ENCODE peak calls at places on chromosomes 1 and 21, in seven cellular contexts. J, N, Y, K, S, B and R are unnamed samples.

GRCh38 chr21:34887729-34888568 is 161.2 kb downstream of the RUNX1 start:
- DNase-seq in J (peak), N (peak), Y (peak), K (peak), S (peak), B (peak), R (peak)

GRCh38 chr1:17881761-17882160 is 126.6 kb downstream of the ACTL8 start:
- DNase-seq in J (no peak), N (no peak), Y (peak), K (no peak), S (no peak), B (no peak), R (no peak)

GRCh38 chr1:5989731-5990271 is 2.4 kb downstream of the NPHP4 start:
- DNase-seq in J (no peak), N (no peak), Y (peak), K (no peak), S (no peak), B (no peak), R (no peak)

GRCh38 chr21:32322103-32322502 is 23.4 kb downstream of the MRAP start:
- DNase-seq in J (no peak), N (no peak), Y (no peak), K (no peak), S (no peak), B (no peak), R (no peak)

GRCh38 chr1:203517426-203517974 is 23.5 kb downstream of the OPTC start:
- DNase-seq in J (no peak), N (no peak), Y (no peak), K (no peak), S (no peak), B (no peak), R (no peak)

GRCh38 chr1:177209357-177209756 is 38.6 kb downstream of the BRINP2 start:
- DNase-seq in J (peak), N (peak), Y (peak), K (peak), S (no peak), B (no peak), R (no peak)

GRCh38 chr1:71047635-71048607 is at the start of gene PTGER3:
- DNase-seq in J (peak), N (peak), Y (peak), K (peak), S (peak), B (peak), R (peak)

GRCh38 chr1:35298464-35298863 is 30.0 kb downstream of the ZMYM4 start:
- DNase-seq in J (peak), N (peak), Y (no peak), K (no peak), S (no peak), B (peak), R (no peak)

GRCh38 chr1:185916866-185917265 is 182.7 kb downstream of the HMCN1 start:
- DNase-seq in J (no peak), N (no peak), Y (no peak), K (no peak), S (no peak), B (no peak), R (no peak)

GRCh38 chr1:226820935-226821718 is 49.3 kb upstream of the PSEN2 start:
- DNase-seq in J (peak), N (peak), Y (no peak), K (peak), S (no peak), B (no peak), R (no peak)

GRCh38 chr1:41682845-41683630 is 198.6 kb upstream of the EDN2 start:
- DNase-seq in J (peak), N (no peak), Y (peak), K (no peak), S (no peak), B (no peak), R (no peak)

GRCh38 chr1:65459397-65459768 is 38.9 kb downstream of the LEPR start:
- DNase-seq in J (peak), N (peak), Y (no peak), K (peak), S (no peak), B (no peak), R (no peak)

GRCh38 chr1:11132571-11133293 is 33.1 kb upstream of the EXOSC10 start:
- DNase-seq in J (no peak), N (no peak), Y (no peak), K (no peak), S (no peak), B (no peak), R (no peak)
- TF ChIP-seq CTCF in J (no peak), N (no peak), Y (no peak), K (no peak), S (no peak), B (no peak), R (no peak)

GRCh38 chr1:207050428-207050767 is 610 bp downstream of the YOD1 start:
- DNase-seq in J (no peak), N (no peak), Y (no peak), K (no peak), S (no peak), B (no peak), R (no peak)

GRCh38 chr1:207054476-207054875 is 1.4 kb downstream of the PFKFB2 start:
- DNase-seq in J (no peak), N (no peak), Y (no peak), K (no peak), S (no peak), B (no peak), R (no peak)

GRCh38 chr1:207050768-207051614 is at the start of gene YOD1:
- DNase-seq in J (peak), N (peak), Y (peak), K (peak), S (peak), B (peak), R (peak)

GRCh38 chr1:207051615-207051943 is 571 bp upstream of the YOD1 start:
- DNase-seq in J (no peak), N (no peak), Y (no peak), K (no peak), S (no peak), B (no peak), R (no peak)

DNA sequence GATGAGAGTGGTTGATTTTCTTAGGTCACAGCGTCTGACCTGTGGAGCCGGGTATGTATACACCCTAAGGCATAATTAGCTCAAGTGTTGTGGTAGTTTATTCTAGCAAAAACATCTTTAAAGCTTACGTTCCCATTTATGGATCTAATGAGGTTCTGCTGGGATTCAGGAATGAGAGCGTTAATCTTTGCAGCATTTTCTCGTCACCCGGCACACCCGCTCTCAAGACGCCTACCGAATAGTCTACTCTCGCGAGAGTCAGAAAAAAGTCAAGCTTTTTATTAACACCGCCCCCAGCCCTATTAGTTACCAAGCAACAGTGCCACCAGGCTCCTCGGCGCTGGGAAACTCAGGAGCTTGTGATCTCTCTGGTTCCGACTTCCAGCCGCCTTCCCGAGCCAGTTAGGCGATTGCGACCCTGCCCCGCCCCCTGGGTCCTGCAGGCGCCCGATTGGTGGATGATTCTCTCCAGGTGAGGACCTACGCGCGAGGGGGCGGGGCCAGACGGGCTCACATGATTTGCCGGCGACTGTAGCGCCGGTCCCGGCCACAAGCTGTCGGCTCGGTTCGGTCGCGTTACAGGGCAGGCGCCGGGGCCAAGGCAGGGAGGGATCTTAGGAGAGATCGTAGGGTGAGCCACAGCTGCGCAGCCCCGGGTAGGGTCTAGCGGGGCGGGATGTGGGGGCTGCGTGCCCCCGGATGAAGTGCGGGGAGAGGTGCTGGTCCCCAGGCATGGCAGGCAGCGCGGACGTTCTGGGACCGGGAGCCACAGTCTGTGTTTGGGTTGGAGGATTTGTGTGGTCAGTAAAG is at the start of gene PFKFB2:
- DNase-seq in J (peak), N (peak), Y (peak), K (peak), S (peak), B (peak), R (peak)
- TF ChIP-seq CTCF in J (no peak), N (no peak), Y (peak), K (peak), S (no peak), B (peak), R (peak)

DNA sequence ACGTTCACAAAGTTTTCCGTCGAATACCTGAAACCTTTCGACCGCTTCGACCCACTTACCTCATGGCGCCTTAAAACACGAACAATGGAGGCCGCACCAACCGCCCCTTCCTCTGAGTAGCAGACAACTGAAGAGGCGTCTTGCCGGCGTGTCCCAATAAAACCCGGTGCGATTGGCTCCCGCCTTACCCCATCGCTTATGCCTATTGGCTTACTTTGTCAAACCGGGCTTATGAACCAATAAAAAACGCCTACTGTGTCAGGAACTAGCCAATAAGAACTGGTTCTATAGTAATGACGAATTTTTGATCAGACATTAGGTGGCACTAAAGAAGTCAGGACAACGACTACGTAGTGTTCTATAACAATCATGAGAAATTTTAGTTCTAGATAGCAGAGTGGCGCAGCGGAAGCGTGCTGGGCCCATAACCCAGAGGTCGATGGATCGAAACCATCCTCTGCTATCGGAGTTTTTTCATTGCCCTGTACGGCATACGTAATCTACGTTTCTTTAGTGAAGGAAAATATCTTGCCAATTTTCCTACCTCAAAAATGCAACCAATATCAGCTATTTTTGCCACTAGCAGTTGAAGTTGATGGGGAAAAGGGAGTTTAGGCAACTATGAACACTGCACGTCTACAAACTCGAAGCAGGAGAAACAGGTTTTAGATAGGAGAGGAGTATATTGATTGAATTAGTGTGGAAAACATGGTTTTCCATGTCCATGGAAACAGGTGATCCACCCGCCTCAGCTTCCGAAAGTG is at the start of gene ILF2:
- DNase-seq in J (peak), N (peak), Y (peak), K (peak), S (peak), B (peak), R (peak)
- TF ChIP-seq CTCF in J (peak), N (no peak), Y (no peak), K (no peak), S (peak), B (no peak), R (no peak)

GRCh38 chr1:10031461-10031860 is 1.3 kb upstream of the UBE4B start:
- DNase-seq in J (peak), N (no peak), Y (no peak), K (no peak), S (no peak), B (no peak), R (no peak)

GRCh38 chr1:10032287-10032589 is 520 bp upstream of the UBE4B start:
- DNase-seq in J (no peak), N (no peak), Y (no peak), K (no peak), S (no peak), B (no peak), R (no peak)

GRCh38 chr1:10032590-10033358 is at the start of gene UBE4B:
- DNase-seq in J (peak), N (peak), Y (peak), K (peak), S (peak), B (peak), R (peak)

GRCh38 chr1:10033359-10033845 is 644 bp downstream of the UBE4B start:
- DNase-seq in J (peak), N (no peak), Y (no peak), K (peak), S (no peak), B (no peak), R (peak)
- TF ChIP-seq CTCF in J (peak), N (no peak), Y (no peak), K (no peak), S (no peak), B (no peak), R (no peak)

GRCh38 chr1:1858382-1859086 is 32.4 kb downstream of the GNB1 start:
- DNase-seq in J (peak), N (peak), Y (peak), K (peak), S (peak), B (peak), R (no peak)
- TF ChIP-seq CTCF in J (peak), N (peak), Y (no peak), K (peak), S (peak), B (no peak), R (peak)